ENCODE peak calls at places on chromosome 12, in five cellular contexts. One of them, this sample, is unnamed. For H3K9me3, the result is how much of the 10 kb centered on the place peaks cover.

GRCh38 chr12:73514672-73515071 is 1023.0 kb upstream of the ATXN7L3B start:
- DNase-seq in mammary epithelial cell: no peak
- DNase-seq in IMR-90: no peak
- DNase-seq in AG04450: no peak
- DNase-seq in cardiac muscle cell: no peak
- DNase-seq in this sample: no peak

GRCh38 chr12:113340061-113340460 is 5.2 kb upstream of the SLC8B1 start:
- DNase-seq in IMR-90: no peak
- DNase-seq in mammary epithelial cell: no peak
- DNase-seq in cardiac muscle cell: no peak
- DNase-seq in AG04450: no peak
- DNase-seq in this sample: no peak

GRCh38 chr12:27179399-27180214 is 64.5 kb upstream of the STK38L start:
- DNase-seq in AG04450: peak
- DNase-seq in cardiac muscle cell: no peak
- DNase-seq in IMR-90: peak
- DNase-seq in mammary epithelial cell: peak
- DNase-seq in this sample: peak

GRCh38 chr12:93853698-93854478 is 176.7 kb downstream of the CRADD start:
- DNase-seq in AG04450: no peak
- DNase-seq in cardiac muscle cell: no peak
- DNase-seq in IMR-90: no peak
- DNase-seq in mammary epithelial cell: no peak
- DNase-seq in this sample: no peak

GRCh38 chr12:51890511-51891171 is 2.7 kb downstream of the ANKRD33 start:
- DNase-seq in cardiac muscle cell: no peak
- DNase-seq in IMR-90: no peak
- DNase-seq in AG04450: no peak
- DNase-seq in mammary epithelial cell: no peak
- DNase-seq in this sample: no peak

GRCh38 chr12:106416273-106416672 is 58.7 kb downstream of the POLR3B start:
- DNase-seq in mammary epithelial cell: no peak
- DNase-seq in IMR-90: no peak
- DNase-seq in AG04450: no peak
- DNase-seq in cardiac muscle cell: no peak
- DNase-seq in this sample: no peak

GRCh38 chr12:88558341-88558867 is 21.9 kb downstream of the KITLG start:
- DNase-seq in IMR-90: no peak
- DNase-seq in AG04450: no peak
- DNase-seq in mammary epithelial cell: no peak
- DNase-seq in cardiac muscle cell: no peak
- DNase-seq in this sample: no peak

GRCh38 chr12:17076335-17076734 is 470.4 kb upstream of the LMO3 start:
- DNase-seq in AG04450: no peak
- DNase-seq in mammary epithelial cell: no peak
- DNase-seq in IMR-90: no peak
- DNase-seq in cardiac muscle cell: no peak
- DNase-seq in this sample: no peak

GRCh38 chr12:4245446-4245845 is 28.1 kb upstream of the CCND2 start:
- DNase-seq in mammary epithelial cell: no peak
- DNase-seq in cardiac muscle cell: no peak
- DNase-seq in IMR-90: no peak
- DNase-seq in AG04450: no peak
- DNase-seq in this sample: no peak

GRCh38 chr12:46958599-46959290 is 120.7 kb upstream of the PCED1B start:
- DNase-seq in cardiac muscle cell: no peak
- DNase-seq in mammary epithelial cell: no peak
- DNase-seq in AG04450: no peak
- DNase-seq in IMR-90: no peak
- DNase-seq in this sample: no peak

GRCh38 chr12:51172515-51173431 is at the start of gene TFCP2:
- DNase-seq in AG04450: peak
- DNase-seq in cardiac muscle cell: peak
- DNase-seq in IMR-90: peak
- DNase-seq in mammary epithelial cell: peak
- DNase-seq in this sample: peak

GRCh38 chr12:3218150-3218845 is 141.1 kb downstream of the TSPAN9 start:
- DNase-seq in IMR-90: peak
- DNase-seq in cardiac muscle cell: peak
- DNase-seq in AG04450: no peak
- DNase-seq in mammary epithelial cell: peak
- DNase-seq in this sample: peak

GRCh38 chr12:115294443-115295133 is 610.6 kb upstream of the TBX3 start:
- DNase-seq in IMR-90: peak
- DNase-seq in mammary epithelial cell: peak
- DNase-seq in cardiac muscle cell: peak
- DNase-seq in AG04450: peak
- DNase-seq in this sample: no peak

GRCh38 chr12:76031081-76031413 is 529 bp downstream of the PHLDA1 start:
- DNase-seq in cardiac muscle cell: no peak
- DNase-seq in AG04450: no peak
- DNase-seq in mammary epithelial cell: no peak
- DNase-seq in IMR-90: no peak
- DNase-seq in this sample: no peak

GRCh38 chr12:32864731-32865130 is 31.8 kb downstream of the PKP2 start:
- DNase-seq in mammary epithelial cell: no peak
- DNase-seq in AG04450: no peak
- DNase-seq in cardiac muscle cell: no peak
- DNase-seq in IMR-90: no peak
- DNase-seq in this sample: no peak

GRCh38 chr12:116441292-116441691 is 117.9 kb upstream of the MAP1LC3B2 start:
- DNase-seq in AG04450: no peak
- DNase-seq in mammary epithelial cell: no peak
- DNase-seq in cardiac muscle cell: no peak
- DNase-seq in IMR-90: peak
- DNase-seq in this sample: no peak

GRCh38 chr12:80937391-80938238 is at the start of gene LIN7A:
- DNase-seq in mammary epithelial cell: peak
- DNase-seq in cardiac muscle cell: peak
- DNase-seq in IMR-90: peak
- DNase-seq in AG04450: no peak
- DNase-seq in this sample: peak

GRCh38 chr12:106138279-106138645 is 492 bp downstream of the NUAK1 start:
- DNase-seq in AG04450: no peak
- DNase-seq in mammary epithelial cell: peak
- DNase-seq in IMR-90: no peak
- DNase-seq in cardiac muscle cell: peak
- DNase-seq in this sample: no peak

GRCh38 chr12:10363922-10364838 is 25.7 kb downstream of the KLRK1 start:
- DNase-seq in AG04450: no peak
- DNase-seq in IMR-90: peak
- DNase-seq in cardiac muscle cell: peak
- DNase-seq in mammary epithelial cell: peak
- DNase-seq in this sample: no peak

GRCh38 chr12:14443531-14443930 is 78.0 kb downstream of the ATF7IP start:
- DNase-seq in AG04450: no peak
- DNase-seq in mammary epithelial cell: no peak
- DNase-seq in cardiac muscle cell: no peak
- DNase-seq in IMR-90: peak
- DNase-seq in this sample: no peak

GRCh38 chr12:15829949-15830348 is 40.8 kb upstream of the EPS8 start:
- DNase-seq in mammary epithelial cell: peak
- DNase-seq in IMR-90: peak
- DNase-seq in AG04450: no peak
- DNase-seq in cardiac muscle cell: no peak
- DNase-seq in this sample: peak

GRCh38 chr12:56987551-56988053 is 18.7 kb downstream of the ZBTB39 start:
- DNase-seq in cardiac muscle cell: peak
- DNase-seq in AG04450: peak
- DNase-seq in mammary epithelial cell: peak
- DNase-seq in IMR-90: peak
- DNase-seq in this sample: peak

GRCh38 chr12:55060470-55060869 is 40.7 kb downstream of the NEUROD4 start:
- DNase-seq in cardiac muscle cell: no peak
- DNase-seq in AG04450: no peak
- DNase-seq in mammary epithelial cell: peak
- DNase-seq in IMR-90: no peak
- DNase-seq in this sample: no peak

GRCh38 chr12:89450922-89451321 is 73.7 kb downstream of the GALNT4 start:
- DNase-seq in cardiac muscle cell: no peak
- DNase-seq in IMR-90: peak
- DNase-seq in AG04450: peak
- DNase-seq in mammary epithelial cell: no peak
- DNase-seq in this sample: no peak

GRCh38 chr12:11716794-11717532 is 67.5 kb downstream of the ETV6 start:
- DNase-seq in IMR-90: peak
- DNase-seq in mammary epithelial cell: no peak
- DNase-seq in cardiac muscle cell: no peak
- DNase-seq in AG04450: no peak
- DNase-seq in this sample: no peak

GRCh38 chr12:76041406-76041805 is 9.8 kb upstream of the PHLDA1 start:
- DNase-seq in cardiac muscle cell: no peak
- DNase-seq in AG04450: no peak
- DNase-seq in mammary epithelial cell: no peak
- DNase-seq in IMR-90: no peak
- DNase-seq in this sample: no peak

GRCh38 chr12:21939435-21939834 is 1.8 kb downstream of the ABCC9 start:
- DNase-seq in IMR-90: no peak
- DNase-seq in cardiac muscle cell: no peak
- DNase-seq in mammary epithelial cell: no peak
- DNase-seq in AG04450: no peak
- DNase-seq in this sample: no peak

GRCh38 chr12:114476159-114476558 is 70.2 kb upstream of the TBX5 start:
- DNase-seq in IMR-90: peak
- DNase-seq in cardiac muscle cell: peak
- DNase-seq in mammary epithelial cell: peak
- DNase-seq in AG04450: peak
- DNase-seq in this sample: no peak

GRCh38 chr12:47270782-47271664 is 191.3 kb upstream of the AMIGO2 start:
- DNase-seq in AG04450: no peak
- DNase-seq in cardiac muscle cell: no peak
- DNase-seq in mammary epithelial cell: peak
- DNase-seq in IMR-90: peak
- DNase-seq in this sample: no peak

GRCh38 chr12:86917121-86917520 is 660.9 kb upstream of the MGAT4C start:
- DNase-seq in AG04450: no peak
- DNase-seq in cardiac muscle cell: no peak
- DNase-seq in mammary epithelial cell: no peak
- DNase-seq in IMR-90: no peak
- DNase-seq in this sample: no peak

DNA sequence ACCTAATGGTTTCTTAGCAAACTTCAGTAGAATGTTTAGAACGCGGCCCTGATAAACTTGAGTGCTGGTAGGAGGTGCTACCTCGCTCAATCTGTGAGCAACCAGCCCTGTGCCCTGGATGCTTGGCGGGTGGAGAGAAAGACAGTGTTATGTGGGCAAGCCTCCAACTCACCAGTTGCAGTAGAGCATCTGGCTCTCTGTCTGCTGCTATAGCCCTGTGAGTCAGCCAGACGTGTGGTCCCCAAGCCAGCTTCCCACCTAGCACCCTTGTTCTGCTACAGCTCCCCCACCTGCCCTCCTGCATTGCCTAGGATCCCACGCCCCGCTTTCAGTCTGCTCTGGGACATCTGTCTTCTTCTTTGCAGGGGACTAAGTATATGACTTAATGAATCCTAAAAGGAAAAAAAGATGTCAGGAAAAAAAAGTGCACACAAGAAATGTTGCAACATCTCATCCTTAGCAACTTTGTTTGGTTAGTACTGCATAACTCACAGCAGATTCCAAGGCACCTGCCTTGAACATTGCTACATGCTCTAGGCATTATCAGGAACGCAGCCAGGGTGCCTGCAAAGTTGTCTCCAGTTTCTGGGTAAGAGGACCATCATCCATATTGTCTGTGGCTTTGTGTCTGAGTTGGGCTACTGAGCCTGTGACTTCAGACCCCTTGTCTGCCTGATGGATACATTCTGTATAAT is 13.6 kb downstream of the SNRNP35 start:
- DNase-seq in mammary epithelial cell: no peak
- DNase-seq in AG04450: peak
- DNase-seq in IMR-90: peak
- DNase-seq in cardiac muscle cell: no peak
- DNase-seq in this sample: peak
- TF ChIP-seq CTCF in mammary epithelial cell: no peak
- TF ChIP-seq CTCF in AG04450: no peak
- TF ChIP-seq CTCF in IMR-90: no peak
- TF ChIP-seq CTCF in cardiac muscle cell: no peak
- TF ChIP-seq CTCF in this sample: no peak

DNA sequence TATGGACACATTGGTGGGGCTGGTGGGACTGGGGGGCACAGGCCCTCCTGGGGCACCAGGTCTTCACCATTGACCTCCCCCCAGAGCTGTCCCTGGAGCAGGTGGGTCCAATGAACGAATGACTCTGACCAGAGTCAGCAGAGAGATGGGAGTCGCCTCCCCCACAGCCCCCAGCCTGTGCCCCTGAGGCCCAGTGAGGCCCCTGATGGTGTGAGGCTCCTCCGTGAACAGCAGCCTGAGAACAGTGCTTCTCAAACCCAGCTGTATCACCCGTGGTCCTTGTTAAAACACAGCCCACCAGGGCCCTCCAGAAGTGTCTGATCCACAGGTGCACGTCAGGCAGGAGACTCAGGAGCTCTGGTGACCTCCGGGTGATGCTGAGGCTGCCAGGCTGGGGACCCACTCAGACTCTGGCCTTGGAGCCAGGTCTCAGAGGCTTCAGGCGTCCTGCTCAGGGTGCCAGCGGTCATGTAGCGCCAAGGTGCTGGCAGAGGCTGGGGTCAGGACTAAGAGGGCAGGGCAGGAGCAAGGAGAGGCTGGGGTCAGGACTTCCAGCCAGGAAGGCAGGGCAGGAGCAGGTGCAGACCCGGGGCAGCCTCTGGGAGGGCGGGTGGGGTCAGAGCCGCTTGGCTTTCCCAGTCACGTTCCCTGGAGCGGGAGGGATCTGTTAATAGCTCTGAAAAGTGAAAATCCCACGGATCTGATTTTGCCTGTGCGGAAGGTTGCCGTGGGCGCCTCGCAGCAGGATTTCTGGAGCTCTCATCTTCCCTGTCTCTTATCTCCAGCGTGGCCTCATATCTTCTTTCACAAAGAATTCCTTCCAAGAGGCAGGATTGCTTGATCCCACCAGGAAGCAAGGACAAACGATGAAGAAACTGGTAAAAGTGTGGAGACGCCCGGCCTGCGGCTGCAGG is 35.0 kb downstream of the GALNT9 start:
- DNase-seq in AG04450: no peak
- DNase-seq in IMR-90: no peak
- DNase-seq in mammary epithelial cell: no peak
- DNase-seq in cardiac muscle cell: no peak
- DNase-seq in this sample: peak
- H3K9me3 ChIP-seq in AG04450: half or more
- H3K9me3 ChIP-seq in IMR-90: under half
- H3K9me3 ChIP-seq in mammary epithelial cell: under half
- H3K9me3 ChIP-seq in cardiac muscle cell: under half
- H3K9me3 ChIP-seq in this sample: under half

GRCh38 chr12:48613321-48613720 is 43.5 kb upstream of the LALBA start:
- DNase-seq in AG04450: no peak
- DNase-seq in mammary epithelial cell: no peak
- DNase-seq in IMR-90: no peak
- DNase-seq in cardiac muscle cell: no peak
- DNase-seq in this sample: no peak

GRCh38 chr12:48615681-48616080 is 45.8 kb upstream of the LALBA start:
- DNase-seq in cardiac muscle cell: no peak
- DNase-seq in mammary epithelial cell: peak
- DNase-seq in IMR-90: no peak
- DNase-seq in AG04450: no peak
- DNase-seq in this sample: no peak

GRCh38 chr12:48618541-48618940 is 48.7 kb upstream of the LALBA start:
- DNase-seq in IMR-90: peak
- DNase-seq in cardiac muscle cell: peak
- DNase-seq in AG04450: peak
- DNase-seq in mammary epithelial cell: peak
- DNase-seq in this sample: peak
- TF ChIP-seq CTCF in IMR-90: peak
- TF ChIP-seq CTCF in cardiac muscle cell: peak
- TF ChIP-seq CTCF in AG04450: peak
- TF ChIP-seq CTCF in mammary epithelial cell: peak
- TF ChIP-seq CTCF in this sample: peak

GRCh38 chr12:133204264-133204603 is 22.9 kb downstream of the ZNF268 start:
- DNase-seq in IMR-90: no peak
- DNase-seq in AG04450: no peak
- DNase-seq in mammary epithelial cell: no peak
- DNase-seq in cardiac muscle cell: no peak
- DNase-seq in this sample: no peak
- H3K9me3 ChIP-seq in IMR-90: half or more
- H3K9me3 ChIP-seq in AG04450: under half
- H3K9me3 ChIP-seq in mammary epithelial cell: half or more
- H3K9me3 ChIP-seq in cardiac muscle cell: under half
- H3K9me3 ChIP-seq in this sample: half or more